ENCODE peak calls at places on chromosomes 7 and 10, in six cellular contexts. One of them, this sample, is unnamed.

GRCh38 chr10:72712136-72712535 is 20.2 kb downstream of the MCU start:
- DNase-seq in tibial nerve: no peak
- DNase-seq in AG04449: no peak
- DNase-seq in stomach: no peak
- DNase-seq in dorsolateral prefrontal cortex: no peak
- DNase-seq in thoracic aorta: no peak
- DNase-seq in this sample: no peak

GRCh38 chr10:101066890-101067355 is 5.1 kb downstream of the KAZALD1 start:
- DNase-seq in tibial nerve: no peak
- DNase-seq in AG04449: no peak
- DNase-seq in stomach: peak
- DNase-seq in dorsolateral prefrontal cortex: no peak
- DNase-seq in thoracic aorta: no peak
- DNase-seq in this sample: no peak

GRCh38 chr7:136868496-136869005 is at the start of gene CHRM2:
- DNase-seq in tibial nerve: no peak
- DNase-seq in AG04449: no peak
- DNase-seq in stomach: no peak
- DNase-seq in dorsolateral prefrontal cortex: peak
- DNase-seq in thoracic aorta: no peak
- DNase-seq in this sample: peak

GRCh38 chr10:23406409-23406808 is 32.5 kb upstream of the OTUD1 start:
- DNase-seq in tibial nerve: no peak
- DNase-seq in AG04449: no peak
- DNase-seq in stomach: no peak
- DNase-seq in dorsolateral prefrontal cortex: no peak
- DNase-seq in thoracic aorta: no peak
- DNase-seq in this sample: no peak

GRCh38 chr10:113058175-113058961 is 108.3 kb downstream of the TCF7L2 start:
- DNase-seq in tibial nerve: no peak
- DNase-seq in AG04449: peak
- DNase-seq in stomach: no peak
- DNase-seq in dorsolateral prefrontal cortex: no peak
- DNase-seq in thoracic aorta: no peak
- DNase-seq in this sample: no peak

GRCh38 chr10:60258429-60258797 is 131.3 kb downstream of the ANK3 start:
- DNase-seq in tibial nerve: no peak
- DNase-seq in AG04449: no peak
- DNase-seq in stomach: no peak
- DNase-seq in dorsolateral prefrontal cortex: no peak
- DNase-seq in thoracic aorta: no peak
- DNase-seq in this sample: no peak

GRCh38 chr10:94591461-94592205 is 46.0 kb downstream of the HELLS start:
- DNase-seq in tibial nerve: no peak
- DNase-seq in AG04449: no peak
- DNase-seq in stomach: no peak
- DNase-seq in dorsolateral prefrontal cortex: no peak
- DNase-seq in thoracic aorta: no peak
- DNase-seq in this sample: no peak

GRCh38 chr10:23478570-23478969 is 39.7 kb downstream of the OTUD1 start:
- DNase-seq in tibial nerve: no peak
- DNase-seq in AG04449: no peak
- DNase-seq in stomach: no peak
- DNase-seq in dorsolateral prefrontal cortex: no peak
- DNase-seq in thoracic aorta: no peak
- DNase-seq in this sample: no peak

GRCh38 chr10:23702977-23703414 is 264.1 kb downstream of the OTUD1 start:
- DNase-seq in tibial nerve: no peak
- DNase-seq in AG04449: peak
- DNase-seq in stomach: peak
- DNase-seq in dorsolateral prefrontal cortex: no peak
- DNase-seq in thoracic aorta: no peak
- DNase-seq in this sample: peak

GRCh38 chr7:11648980-11649379 is 183.0 kb downstream of the THSD7A start:
- DNase-seq in tibial nerve: no peak
- DNase-seq in AG04449: no peak
- DNase-seq in stomach: no peak
- DNase-seq in dorsolateral prefrontal cortex: no peak
- DNase-seq in thoracic aorta: no peak
- DNase-seq in this sample: no peak

GRCh38 chr10:121751191-121751760 is 153.0 kb upstream of the FGFR2 start:
- DNase-seq in tibial nerve: no peak
- DNase-seq in AG04449: no peak
- DNase-seq in stomach: no peak
- DNase-seq in dorsolateral prefrontal cortex: no peak
- DNase-seq in thoracic aorta: no peak
- DNase-seq in this sample: no peak

GRCh38 chr7:108142675-108143259 is 12.6 kb upstream of the LAMB4 start:
- DNase-seq in tibial nerve: no peak
- DNase-seq in AG04449: no peak
- DNase-seq in stomach: no peak
- DNase-seq in dorsolateral prefrontal cortex: no peak
- DNase-seq in thoracic aorta: no peak
- DNase-seq in this sample: no peak

GRCh38 chr7:36455646-36456045 is 66.0 kb downstream of the ANLN start:
- DNase-seq in tibial nerve: no peak
- DNase-seq in AG04449: no peak
- DNase-seq in stomach: no peak
- DNase-seq in dorsolateral prefrontal cortex: no peak
- DNase-seq in thoracic aorta: no peak
- DNase-seq in this sample: no peak

GRCh38 chr10:32149257-32149955 is 93.2 kb upstream of the KIF5B start:
- DNase-seq in tibial nerve: no peak
- DNase-seq in AG04449: peak
- DNase-seq in stomach: peak
- DNase-seq in dorsolateral prefrontal cortex: no peak
- DNase-seq in thoracic aorta: peak
- DNase-seq in this sample: no peak

GRCh38 chr10:31317652-31318381 is 1.2 kb upstream of the ZEB1 start:
- DNase-seq in tibial nerve: no peak
- DNase-seq in AG04449: no peak
- DNase-seq in stomach: peak
- DNase-seq in dorsolateral prefrontal cortex: no peak
- DNase-seq in thoracic aorta: no peak
- DNase-seq in this sample: no peak

GRCh38 chr10:30538086-30538485 is 91.5 kb downstream of the LYZL2 start:
- DNase-seq in tibial nerve: no peak
- DNase-seq in AG04449: no peak
- DNase-seq in stomach: no peak
- DNase-seq in dorsolateral prefrontal cortex: no peak
- DNase-seq in thoracic aorta: no peak
- DNase-seq in this sample: no peak

GRCh38 chr7:70032673-70033072 is 434.4 kb downstream of the AUTS2 start:
- DNase-seq in tibial nerve: no peak
- DNase-seq in AG04449: no peak
- DNase-seq in stomach: no peak
- DNase-seq in dorsolateral prefrontal cortex: no peak
- DNase-seq in thoracic aorta: no peak
- DNase-seq in this sample: peak

GRCh38 chr7:78768859-78769258 is 684.6 kb downstream of the MAGI2 start:
- DNase-seq in tibial nerve: no peak
- DNase-seq in AG04449: no peak
- DNase-seq in stomach: no peak
- DNase-seq in dorsolateral prefrontal cortex: peak
- DNase-seq in thoracic aorta: no peak
- DNase-seq in this sample: no peak

GRCh38 chr7:47878662-47879061 is 69.6 kb downstream of the PKD1L1 start:
- DNase-seq in tibial nerve: no peak
- DNase-seq in AG04449: no peak
- DNase-seq in stomach: no peak
- DNase-seq in dorsolateral prefrontal cortex: no peak
- DNase-seq in thoracic aorta: no peak
- DNase-seq in this sample: no peak

GRCh38 chr10:12414278-12414988 is 65.1 kb downstream of the CAMK1D start:
- DNase-seq in tibial nerve: no peak
- DNase-seq in AG04449: no peak
- DNase-seq in stomach: no peak
- DNase-seq in dorsolateral prefrontal cortex: no peak
- DNase-seq in thoracic aorta: no peak
- DNase-seq in this sample: no peak

GRCh38 chr10:22427890-22428571 is 82.7 kb downstream of the SPAG6 start:
- DNase-seq in tibial nerve: no peak
- DNase-seq in AG04449: peak
- DNase-seq in stomach: no peak
- DNase-seq in dorsolateral prefrontal cortex: no peak
- DNase-seq in thoracic aorta: no peak
- DNase-seq in this sample: no peak

GRCh38 chr10:114379631-114380041 is 24.7 kb downstream of the AFAP1L2 start:
- DNase-seq in tibial nerve: no peak
- DNase-seq in AG04449: no peak
- DNase-seq in stomach: no peak
- DNase-seq in dorsolateral prefrontal cortex: no peak
- DNase-seq in thoracic aorta: no peak
- DNase-seq in this sample: no peak

GRCh38 chr7:47327698-47328391 is 254.1 kb downstream of the TNS3 start:
- DNase-seq in tibial nerve: peak
- DNase-seq in AG04449: no peak
- DNase-seq in stomach: peak
- DNase-seq in dorsolateral prefrontal cortex: peak
- DNase-seq in thoracic aorta: peak
- DNase-seq in this sample: peak

GRCh38 chr7:151782598-151783448 is 94.1 kb downstream of the PRKAG2 start:
- DNase-seq in tibial nerve: peak
- DNase-seq in AG04449: no peak
- DNase-seq in stomach: peak
- DNase-seq in dorsolateral prefrontal cortex: peak
- DNase-seq in thoracic aorta: no peak
- DNase-seq in this sample: peak

GRCh38 chr10:5832946-5833345 is 19.7 kb upstream of the GDI2 start:
- DNase-seq in tibial nerve: no peak
- DNase-seq in AG04449: no peak
- DNase-seq in stomach: peak
- DNase-seq in dorsolateral prefrontal cortex: no peak
- DNase-seq in thoracic aorta: no peak
- DNase-seq in this sample: no peak

GRCh38 chr7:27652518-27652917 is 10.2 kb downstream of the HIBADH start:
- DNase-seq in tibial nerve: no peak
- DNase-seq in AG04449: no peak
- DNase-seq in stomach: no peak
- DNase-seq in dorsolateral prefrontal cortex: no peak
- DNase-seq in thoracic aorta: no peak
- DNase-seq in this sample: no peak

GRCh38 chr10:127889605-127890195 is 3.0 kb downstream of the CLRN3 start:
- DNase-seq in tibial nerve: no peak
- DNase-seq in AG04449: no peak
- DNase-seq in stomach: no peak
- DNase-seq in dorsolateral prefrontal cortex: no peak
- DNase-seq in thoracic aorta: no peak
- DNase-seq in this sample: no peak

GRCh38 chr10:132395704-132396494 is 1.1 kb upstream of the PWWP2B start:
- DNase-seq in tibial nerve: no peak
- DNase-seq in AG04449: no peak
- DNase-seq in stomach: peak
- DNase-seq in dorsolateral prefrontal cortex: no peak
- DNase-seq in thoracic aorta: no peak
- DNase-seq in this sample: peak

GRCh38 chr10:75466886-75467285 is 35.5 kb downstream of the LRMDA start:
- DNase-seq in tibial nerve: no peak
- DNase-seq in AG04449: no peak
- DNase-seq in stomach: no peak
- DNase-seq in dorsolateral prefrontal cortex: no peak
- DNase-seq in thoracic aorta: no peak
- DNase-seq in this sample: no peak

GRCh38 chr10:133336131-133337078 is at the start of gene CALY:
- DNase-seq in tibial nerve: no peak
- DNase-seq in AG04449: no peak
- DNase-seq in stomach: peak
- DNase-seq in dorsolateral prefrontal cortex: peak
- DNase-seq in thoracic aorta: no peak
- DNase-seq in this sample: peak

GRCh38 chr10:97190452-97190851 is 4.7 kb upstream of the SLIT1 start:
- DNase-seq in tibial nerve: no peak
- DNase-seq in AG04449: no peak
- DNase-seq in stomach: no peak
- DNase-seq in dorsolateral prefrontal cortex: no peak
- DNase-seq in thoracic aorta: no peak
- DNase-seq in this sample: no peak

GRCh38 chr7:7044806-7045205 is 137.5 kb upstream of the C1GALT1 start:
- DNase-seq in tibial nerve: no peak
- DNase-seq in AG04449: no peak
- DNase-seq in stomach: no peak
- DNase-seq in dorsolateral prefrontal cortex: no peak
- DNase-seq in thoracic aorta: no peak
- DNase-seq in this sample: no peak

GRCh38 chr7:95097851-95098250 is 190.5 kb downstream of the PPP1R9A start:
- DNase-seq in tibial nerve: no peak
- DNase-seq in AG04449: no peak
- DNase-seq in stomach: no peak
- DNase-seq in dorsolateral prefrontal cortex: no peak
- DNase-seq in thoracic aorta: no peak
- DNase-seq in this sample: no peak

GRCh38 chr7:120611959-120612358 is 246.0 kb downstream of the TSPAN12 start:
- DNase-seq in tibial nerve: no peak
- DNase-seq in AG04449: no peak
- DNase-seq in stomach: no peak
- DNase-seq in dorsolateral prefrontal cortex: no peak
- DNase-seq in thoracic aorta: no peak
- DNase-seq in this sample: no peak

GRCh38 chr10:3935141-3935540 is 150.1 kb upstream of the KLF6 start:
- DNase-seq in tibial nerve: no peak
- DNase-seq in AG04449: no peak
- DNase-seq in stomach: no peak
- DNase-seq in dorsolateral prefrontal cortex: no peak
- DNase-seq in thoracic aorta: no peak
- DNase-seq in this sample: no peak
- TF ChIP-seq CTCF in tibial nerve: no peak
- TF ChIP-seq CTCF in AG04449: no peak
- TF ChIP-seq CTCF in stomach: no peak
- TF ChIP-seq CTCF in dorsolateral prefrontal cortex: no peak
- TF ChIP-seq CTCF in thoracic aorta: peak
- TF ChIP-seq CTCF in this sample: no peak

GRCh38 chr7:332646-333398 is 42.9 kb downstream of the FOXL3 start:
- DNase-seq in tibial nerve: peak
- DNase-seq in AG04449: no peak
- DNase-seq in stomach: peak
- DNase-seq in dorsolateral prefrontal cortex: peak
- DNase-seq in thoracic aorta: peak
- DNase-seq in this sample: peak
- TF ChIP-seq CTCF in tibial nerve: peak
- TF ChIP-seq CTCF in AG04449: peak
- TF ChIP-seq CTCF in stomach: no peak
- TF ChIP-seq CTCF in dorsolateral prefrontal cortex: peak
- TF ChIP-seq CTCF in thoracic aorta: peak
- TF ChIP-seq CTCF in this sample: peak

GRCh38 chr7:86025807-86026206 is 617.9 kb upstream of the GRM3 start:
- DNase-seq in tibial nerve: no peak
- DNase-seq in AG04449: no peak
- DNase-seq in stomach: no peak
- DNase-seq in dorsolateral prefrontal cortex: no peak
- DNase-seq in thoracic aorta: no peak
- DNase-seq in this sample: no peak
- TF ChIP-seq CTCF in tibial nerve: no peak
- TF ChIP-seq CTCF in AG04449: no peak
- TF ChIP-seq CTCF in stomach: no peak
- TF ChIP-seq CTCF in dorsolateral prefrontal cortex: no peak
- TF ChIP-seq CTCF in thoracic aorta: no peak
- TF ChIP-seq CTCF in this sample: no peak

GRCh38 chr10:78577673-78578072 is 491.1 kb upstream of the ZMIZ1 start:
- DNase-seq in tibial nerve: no peak
- DNase-seq in AG04449: no peak
- DNase-seq in stomach: no peak
- DNase-seq in dorsolateral prefrontal cortex: no peak
- DNase-seq in thoracic aorta: no peak
- DNase-seq in this sample: no peak
- TF ChIP-seq CTCF in tibial nerve: no peak
- TF ChIP-seq CTCF in AG04449: no peak
- TF ChIP-seq CTCF in stomach: no peak
- TF ChIP-seq CTCF in dorsolateral prefrontal cortex: no peak
- TF ChIP-seq CTCF in thoracic aorta: no peak
- TF ChIP-seq CTCF in this sample: no peak